ENCODE peak calls at places on chromosomes 3 and 15, in seven cellular contexts. One of them, this sample, is unnamed.

GRCh38 chr3:21417991-21418390 is 333.0 kb downstream of the ZNF385D start:
- DNase-seq in ascending aorta: no peak
- DNase-seq in uterus: no peak
- DNase-seq in cardiac muscle cell: no peak
- DNase-seq in MM.1S: no peak
- DNase-seq in RWPE1: no peak
- DNase-seq in heart right ventricle: no peak
- DNase-seq in this sample: no peak

GRCh38 chr15:73677146-73677607 is 7.0 kb upstream of the CD276 start:
- DNase-seq in heart right ventricle: no peak
- DNase-seq in uterus: peak
- DNase-seq in ascending aorta: peak
- DNase-seq in cardiac muscle cell: peak
- DNase-seq in RWPE1: peak
- DNase-seq in MM.1S: peak
- DNase-seq in this sample: no peak

GRCh38 chr3:5022966-5023776 is 43.9 kb downstream of the BHLHE40 start:
- DNase-seq in heart right ventricle: no peak
- DNase-seq in RWPE1: peak
- DNase-seq in cardiac muscle cell: no peak
- DNase-seq in uterus: peak
- DNase-seq in ascending aorta: peak
- DNase-seq in MM.1S: no peak
- DNase-seq in this sample: peak

GRCh38 chr3:52570076-52570475 is 33.7 kb downstream of the UQCC5 start:
- DNase-seq in uterus: no peak
- DNase-seq in cardiac muscle cell: no peak
- DNase-seq in ascending aorta: no peak
- DNase-seq in RWPE1: no peak
- DNase-seq in heart right ventricle: no peak
- DNase-seq in MM.1S: no peak
- DNase-seq in this sample: no peak

GRCh38 chr15:67472957-67473356 is 48.0 kb upstream of the C15orf61 start:
- DNase-seq in MM.1S: no peak
- DNase-seq in heart right ventricle: no peak
- DNase-seq in cardiac muscle cell: no peak
- DNase-seq in uterus: no peak
- DNase-seq in ascending aorta: no peak
- DNase-seq in RWPE1: no peak
- DNase-seq in this sample: no peak

GRCh38 chr15:100703032-100703578 is 100.7 kb downstream of the ASB7 start:
- DNase-seq in MM.1S: peak
- DNase-seq in heart right ventricle: no peak
- DNase-seq in RWPE1: no peak
- DNase-seq in uterus: peak
- DNase-seq in cardiac muscle cell: no peak
- DNase-seq in ascending aorta: peak
- DNase-seq in this sample: peak

GRCh38 chr3:9951962-9952805 is at the start of gene PRRT3:
- DNase-seq in ascending aorta: no peak
- DNase-seq in uterus: no peak
- DNase-seq in MM.1S: peak
- DNase-seq in RWPE1: peak
- DNase-seq in heart right ventricle: no peak
- DNase-seq in cardiac muscle cell: peak
- DNase-seq in this sample: no peak

GRCh38 chr3:138694287-138695007 is 85.9 kb downstream of the FAIM start:
- DNase-seq in ascending aorta: no peak
- DNase-seq in cardiac muscle cell: no peak
- DNase-seq in RWPE1: peak
- DNase-seq in MM.1S: no peak
- DNase-seq in heart right ventricle: no peak
- DNase-seq in uterus: no peak
- DNase-seq in this sample: no peak

GRCh38 chr15:77506311-77507150 is 85.8 kb downstream of the HMG20A start:
- DNase-seq in cardiac muscle cell: no peak
- DNase-seq in ascending aorta: no peak
- DNase-seq in uterus: peak
- DNase-seq in MM.1S: no peak
- DNase-seq in heart right ventricle: peak
- DNase-seq in RWPE1: peak
- DNase-seq in this sample: no peak

GRCh38 chr15:64354683-64355558 is 1.1 kb downstream of the CSNK1G1 start:
- DNase-seq in heart right ventricle: no peak
- DNase-seq in MM.1S: no peak
- DNase-seq in uterus: no peak
- DNase-seq in RWPE1: no peak
- DNase-seq in ascending aorta: no peak
- DNase-seq in cardiac muscle cell: no peak
- DNase-seq in this sample: no peak

GRCh38 chr3:149969110-149969944 is 1.4 kb downstream of the PFN2 start:
- DNase-seq in ascending aorta: peak
- DNase-seq in RWPE1: peak
- DNase-seq in MM.1S: no peak
- DNase-seq in cardiac muscle cell: peak
- DNase-seq in uterus: peak
- DNase-seq in heart right ventricle: no peak
- DNase-seq in this sample: peak

GRCh38 chr3:66666362-66666761 is 165.5 kb upstream of the LRIG1 start:
- DNase-seq in ascending aorta: no peak
- DNase-seq in cardiac muscle cell: no peak
- DNase-seq in heart right ventricle: no peak
- DNase-seq in uterus: no peak
- DNase-seq in RWPE1: no peak
- DNase-seq in MM.1S: no peak
- DNase-seq in this sample: no peak

GRCh38 chr3:29642393-29643033 is 361.6 kb downstream of the RBMS3 start:
- DNase-seq in cardiac muscle cell: no peak
- DNase-seq in uterus: peak
- DNase-seq in MM.1S: no peak
- DNase-seq in ascending aorta: no peak
- DNase-seq in RWPE1: no peak
- DNase-seq in heart right ventricle: no peak
- DNase-seq in this sample: no peak

GRCh38 chr15:63246691-63247464 is 30.5 kb upstream of the APH1B start:
- DNase-seq in RWPE1: peak
- DNase-seq in ascending aorta: no peak
- DNase-seq in cardiac muscle cell: no peak
- DNase-seq in MM.1S: no peak
- DNase-seq in uterus: peak
- DNase-seq in heart right ventricle: no peak
- DNase-seq in this sample: no peak

GRCh38 chr15:52021892-52022540 is 3.0 kb downstream of the MAPK6 start:
- DNase-seq in ascending aorta: no peak
- DNase-seq in uterus: no peak
- DNase-seq in cardiac muscle cell: no peak
- DNase-seq in heart right ventricle: no peak
- DNase-seq in RWPE1: no peak
- DNase-seq in MM.1S: no peak
- DNase-seq in this sample: no peak

GRCh38 chr15:60941448-60941847 is 287.7 kb downstream of the RORA start:
- DNase-seq in MM.1S: no peak
- DNase-seq in ascending aorta: no peak
- DNase-seq in RWPE1: peak
- DNase-seq in uterus: no peak
- DNase-seq in cardiac muscle cell: no peak
- DNase-seq in heart right ventricle: no peak
- DNase-seq in this sample: no peak

GRCh38 chr3:171677706-171678105 is 132.6 kb downstream of the PLD1 start:
- DNase-seq in heart right ventricle: no peak
- DNase-seq in RWPE1: no peak
- DNase-seq in uterus: no peak
- DNase-seq in cardiac muscle cell: no peak
- DNase-seq in ascending aorta: no peak
- DNase-seq in MM.1S: no peak
- DNase-seq in this sample: no peak

GRCh38 chr15:52261498-52262242 is 33.9 kb downstream of the MYO5C start:
- DNase-seq in uterus: peak
- DNase-seq in cardiac muscle cell: peak
- DNase-seq in RWPE1: peak
- DNase-seq in heart right ventricle: peak
- DNase-seq in MM.1S: peak
- DNase-seq in ascending aorta: peak
- DNase-seq in this sample: peak

GRCh38 chr3:126216416-126216815 is 36.0 kb upstream of the ALDH1L1 start:
- DNase-seq in cardiac muscle cell: no peak
- DNase-seq in ascending aorta: no peak
- DNase-seq in RWPE1: peak
- DNase-seq in uterus: no peak
- DNase-seq in MM.1S: no peak
- DNase-seq in heart right ventricle: no peak
- DNase-seq in this sample: no peak

GRCh38 chr3:157755254-157755653 is 252.0 kb upstream of the VEPH1 start:
- DNase-seq in uterus: no peak
- DNase-seq in RWPE1: no peak
- DNase-seq in MM.1S: no peak
- DNase-seq in ascending aorta: no peak
- DNase-seq in cardiac muscle cell: peak
- DNase-seq in heart right ventricle: no peak
- DNase-seq in this sample: no peak

GRCh38 chr15:56356616-56357015 is 8.6 kb upstream of the TEX9 start:
- DNase-seq in RWPE1: no peak
- DNase-seq in heart right ventricle: no peak
- DNase-seq in cardiac muscle cell: no peak
- DNase-seq in MM.1S: peak
- DNase-seq in ascending aorta: no peak
- DNase-seq in uterus: no peak
- DNase-seq in this sample: no peak

GRCh38 chr15:75454471-75455418 is 3.3 kb upstream of the SIN3A start:
- DNase-seq in heart right ventricle: no peak
- DNase-seq in uterus: no peak
- DNase-seq in RWPE1: peak
- DNase-seq in cardiac muscle cell: peak
- DNase-seq in ascending aorta: peak
- DNase-seq in MM.1S: peak
- DNase-seq in this sample: peak

GRCh38 chr15:84631706-84632272 is 22.3 kb downstream of the WDR73 start:
- DNase-seq in ascending aorta: no peak
- DNase-seq in heart right ventricle: no peak
- DNase-seq in uterus: no peak
- DNase-seq in cardiac muscle cell: no peak
- DNase-seq in RWPE1: no peak
- DNase-seq in MM.1S: no peak
- DNase-seq in this sample: no peak

GRCh38 chr3:105427332-105427731 is 60.6 kb downstream of the ALCAM start:
- DNase-seq in heart right ventricle: no peak
- DNase-seq in RWPE1: no peak
- DNase-seq in ascending aorta: no peak
- DNase-seq in uterus: no peak
- DNase-seq in cardiac muscle cell: no peak
- DNase-seq in MM.1S: no peak
- DNase-seq in this sample: no peak

GRCh38 chr15:66252411-66253295 is 897 bp downstream of the MEGF11 start:
- DNase-seq in cardiac muscle cell: peak
- DNase-seq in RWPE1: peak
- DNase-seq in heart right ventricle: peak
- DNase-seq in MM.1S: peak
- DNase-seq in ascending aorta: no peak
- DNase-seq in uterus: no peak
- DNase-seq in this sample: no peak

GRCh38 chr3:10933958-10934481 is 58.5 kb upstream of the SLC6A1 start:
- DNase-seq in ascending aorta: no peak
- DNase-seq in cardiac muscle cell: no peak
- DNase-seq in RWPE1: peak
- DNase-seq in MM.1S: no peak
- DNase-seq in heart right ventricle: no peak
- DNase-seq in uterus: no peak
- DNase-seq in this sample: peak

GRCh38 chr3:43286886-43287301 is 554 bp downstream of the SNRK start:
- DNase-seq in ascending aorta: no peak
- DNase-seq in heart right ventricle: no peak
- DNase-seq in RWPE1: peak
- DNase-seq in uterus: no peak
- DNase-seq in cardiac muscle cell: peak
- DNase-seq in MM.1S: peak
- DNase-seq in this sample: no peak

DNA sequence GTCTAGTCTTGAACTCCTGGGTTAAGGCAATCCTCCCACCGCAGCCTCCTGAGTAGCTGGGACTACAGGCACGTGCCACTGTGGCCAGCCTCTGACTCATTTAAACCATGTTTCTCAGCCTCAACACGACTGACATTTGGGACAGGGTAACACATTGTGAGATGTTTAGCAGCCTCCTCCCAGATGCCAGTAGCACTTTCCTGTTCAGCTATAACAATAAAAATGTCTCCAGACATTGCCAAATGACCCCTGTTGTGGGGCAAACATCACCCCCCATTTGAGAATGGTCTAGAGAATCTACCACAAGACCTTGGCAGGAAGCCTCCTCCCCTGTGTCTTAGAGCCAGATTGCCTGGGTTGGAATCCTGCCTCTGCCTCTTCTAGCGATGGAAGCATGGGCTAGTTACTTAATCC is 8.4 kb downstream of the TMEM40 start:
- DNase-seq in ascending aorta: no peak
- DNase-seq in RWPE1: no peak
- DNase-seq in MM.1S: no peak
- DNase-seq in cardiac muscle cell: no peak
- DNase-seq in uterus: peak
- DNase-seq in heart right ventricle: no peak
- DNase-seq in this sample: no peak
- H3K27ac ChIP-seq in ascending aorta: peak
- H3K27ac ChIP-seq in RWPE1: peak
- H3K27ac ChIP-seq in MM.1S: no peak
- H3K27ac ChIP-seq in cardiac muscle cell: no peak
- H3K27ac ChIP-seq in uterus: no peak
- H3K27ac ChIP-seq in heart right ventricle: peak
- H3K27ac ChIP-seq in this sample: peak

GRCh38 chr3:37029516-37030163 is 36.3 kb downstream of the MLH1 start:
- DNase-seq in MM.1S: no peak
- DNase-seq in heart right ventricle: no peak
- DNase-seq in ascending aorta: no peak
- DNase-seq in uterus: no peak
- DNase-seq in RWPE1: no peak
- DNase-seq in cardiac muscle cell: no peak
- DNase-seq in this sample: no peak
- H3K27ac ChIP-seq in MM.1S: no peak
- H3K27ac ChIP-seq in heart right ventricle: peak
- H3K27ac ChIP-seq in ascending aorta: peak
- H3K27ac ChIP-seq in uterus: peak
- H3K27ac ChIP-seq in RWPE1: peak
- H3K27ac ChIP-seq in cardiac muscle cell: no peak
- H3K27ac ChIP-seq in this sample: no peak

GRCh38 chr3:195188530-195188917 is 82.4 kb downstream of the XXYLT1 start:
- DNase-seq in heart right ventricle: no peak
- DNase-seq in cardiac muscle cell: no peak
- DNase-seq in uterus: no peak
- DNase-seq in MM.1S: no peak
- DNase-seq in RWPE1: no peak
- DNase-seq in ascending aorta: no peak
- DNase-seq in this sample: no peak
- H3K27ac ChIP-seq in heart right ventricle: no peak
- H3K27ac ChIP-seq in cardiac muscle cell: no peak
- H3K27ac ChIP-seq in uterus: peak
- H3K27ac ChIP-seq in MM.1S: no peak
- H3K27ac ChIP-seq in RWPE1: peak
- H3K27ac ChIP-seq in ascending aorta: no peak
- H3K27ac ChIP-seq in this sample: peak

DNA sequence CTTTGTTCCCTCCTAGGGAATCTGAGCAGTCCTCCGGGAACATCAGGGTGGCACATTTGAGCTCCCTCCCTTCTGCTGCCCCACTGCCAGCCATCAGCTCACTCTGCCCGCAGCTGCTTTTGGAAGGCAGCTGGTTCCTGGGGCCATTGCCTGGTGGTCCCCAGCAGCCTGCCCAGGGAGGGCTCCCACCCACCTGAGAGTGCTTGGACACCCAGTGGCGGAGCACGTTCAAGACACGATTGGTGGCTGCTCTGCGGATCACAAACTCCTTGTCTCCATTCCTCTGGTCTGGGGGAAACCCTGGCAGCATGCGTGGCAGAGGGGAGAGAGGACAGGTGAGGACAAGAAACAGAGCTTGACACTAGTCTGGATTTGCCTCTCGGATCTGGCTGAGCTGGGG is 53.7 kb upstream of the CTSH start:
- DNase-seq in cardiac muscle cell: no peak
- DNase-seq in heart right ventricle: no peak
- DNase-seq in MM.1S: no peak
- DNase-seq in uterus: no peak
- DNase-seq in ascending aorta: no peak
- DNase-seq in RWPE1: no peak
- DNase-seq in this sample: no peak
- H3K27ac ChIP-seq in cardiac muscle cell: no peak
- H3K27ac ChIP-seq in heart right ventricle: no peak
- H3K27ac ChIP-seq in MM.1S: no peak
- H3K27ac ChIP-seq in uterus: no peak
- H3K27ac ChIP-seq in ascending aorta: no peak
- H3K27ac ChIP-seq in RWPE1: peak
- H3K27ac ChIP-seq in this sample: no peak

This sample was measured in RWPE2.